ENCODE peak calls at places on chromosomes 3 and 15, in four cellular contexts. K, V, L and R are unnamed samples.

GRCh38 chr15:36831125-36831914 is 251.9 kb downstream of the CDIN1 start:
- DNase-seq in K (no peak), V (no peak), L (no peak), R (no peak)

GRCh38 chr3:14307953-14308352 is 94.5 kb upstream of the SLC6A6 start:
- DNase-seq in K (no peak), V (no peak), L (no peak), R (no peak)

GRCh38 chr3:136545664-136546266 is 206.4 kb downstream of the STAG1 start:
- DNase-seq in K (no peak), V (no peak), L (no peak), R (no peak)

GRCh38 chr15:74785716-74786032 is 3.8 kb downstream of the CSK start:
- DNase-seq in K (no peak), V (no peak), L (no peak), R (no peak)

GRCh38 chr15:67175643-67176071 is 78.8 kb downstream of the AAGAB start:
- DNase-seq in K (no peak), V (no peak), L (no peak), R (no peak)

GRCh38 chr3:154904328-154904727 is 175.8 kb upstream of the MME start:
- DNase-seq in K (no peak), V (no peak), L (no peak), R (no peak)

GRCh38 chr3:183536238-183536880 is 19.1 kb downstream of the KLHL6 start:
- DNase-seq in K (no peak), V (no peak), L (no peak), R (no peak)

GRCh38 chr15:68186671-68187397 is 18.3 kb downstream of the CALML4 start:
- DNase-seq in K (no peak), V (no peak), L (no peak), R (no peak)

GRCh38 chr3:45462522-45463262 is 74.3 kb downstream of the LARS2 start:
- DNase-seq in K (no peak), V (no peak), L (no peak), R (no peak)

GRCh38 chr3:59749291-59749690 is 699.5 kb upstream of the CFAP20DC start:
- DNase-seq in K (no peak), V (no peak), L (no peak), R (no peak)

GRCh38 chr3:12661926-12662592 is 1.9 kb downstream of the RAF1 start:
- DNase-seq in K (no peak), V (no peak), L (no peak), R (no peak)

GRCh38 chr3:105868450-105868744 is 415 bp downstream of the CBLB start:
- DNase-seq in K (no peak), V (peak), L (peak), R (no peak)

GRCh38 chr3:134885877-134886621 is 91.0 kb downstream of the EPHB1 start:
- DNase-seq in K (no peak), V (no peak), L (no peak), R (no peak)

GRCh38 chr3:9196009-9196408 is 53.4 kb downstream of the SRGAP3 start:
- DNase-seq in K (no peak), V (no peak), L (peak), R (no peak)

GRCh38 chr3:77038928-77039605 is 832 bp upstream of the ROBO2 start:
- DNase-seq in K (no peak), V (no peak), L (peak), R (no peak)

GRCh38 chr3:49266410-49267170 is 10.4 kb downstream of the C3orf62 start:
- DNase-seq in K (no peak), V (no peak), L (no peak), R (no peak)

GRCh38 chr3:37029111-37029510 is 35.8 kb downstream of the MLH1 start:
- DNase-seq in K (no peak), V (no peak), L (no peak), R (no peak)

GRCh38 chr15:77710637-77711036 is 77.9 kb upstream of the LINGO1 start:
- DNase-seq in K (no peak), V (no peak), L (no peak), R (no peak)

GRCh38 chr3:15243822-15244482 is 37.9 kb downstream of the CAPN7 start:
- DNase-seq in K (no peak), V (no peak), L (no peak), R (no peak)

GRCh38 chr15:29131336-29132109 is 138.1 kb downstream of the NSMCE3 start:
- DNase-seq in K (no peak), V (no peak), L (no peak), R (no peak)

GRCh38 chr15:56629133-56629532 is 104.2 kb downstream of the ZNF280D start:
- DNase-seq in K (no peak), V (no peak), L (no peak), R (no peak)

GRCh38 chr15:78307977-78308376 is 8.6 kb upstream of the SKIC8 start:
- DNase-seq in K (no peak), V (no peak), L (no peak), R (no peak)